ENCODE peak calls at places on chromosomes 3 and 15, in eight cellular contexts. C, O, T, I, Y, J, H and V are unnamed samples.

GRCh38 chr3:72171461-72171860 is 386.5 kb upstream of the PROK2 start:
- DNase-seq in C (no peak), O (no peak), T (no peak), I (no peak), Y (peak; percentile 58), J (no peak), H (no peak), V (no peak)

GRCh38 chr3:2741520-2741919 is 368.7 kb downstream of the IL5RA start:
- DNase-seq in C (no peak), O (no peak), T (no peak), I (no peak), Y (no peak), J (peak; percentile 26), H (no peak), V (no peak)

GRCh38 chr3:23114479-23114878 is 88.6 kb upstream of the UBE2E2 start:
- DNase-seq in C (no peak), O (no peak), T (no peak), I (no peak), Y (no peak), J (no peak), H (no peak), V (no peak)

GRCh38 chr3:98563661-98564281 is 29.6 kb downstream of the CPOX start:
- DNase-seq in C (no peak), O (no peak), T (no peak), I (no peak), Y (no peak), J (no peak), H (no peak), V (no peak)

GRCh38 chr15:40285151-40285898 is 2.5 kb upstream of the ANKRD63 start:
- DNase-seq in C (no peak), O (no peak), T (no peak), I (no peak), Y (no peak), J (no peak), H (no peak), V (no peak)

GRCh38 chr3:134345202-134345601 is 29.0 kb downstream of the AMOTL2 start:
- DNase-seq in C (no peak), O (no peak), T (no peak), I (no peak), Y (no peak), J (no peak), H (no peak), V (no peak)

GRCh38 chr3:189961525-189962161 is 159.1 kb downstream of the P3H2 start:
- DNase-seq in C (peak; percentile 45), O (peak; percentile 75), T (peak; percentile 81), I (peak; percentile 75), Y (peak; percentile 14), J (peak; percentile 82), H (peak; percentile 56), V (peak; percentile 1)

GRCh38 chr3:64687781-64688515 is at the start of gene ADAMTS9:
- DNase-seq in C (no peak), O (no peak), T (peak; percentile 84), I (no peak), Y (peak; percentile 76), J (no peak), H (peak; percentile 63), V (no peak)

GRCh38 chr15:56244811-56245576 is 1.3 kb upstream of the RFX7 start:
- DNase-seq in C (peak; percentile 15), O (no peak), T (peak; percentile 38), I (no peak), Y (no peak), J (no peak), H (no peak), V (peak; percentile 14)

GRCh38 chr3:50575372-50575771 is 6.0 kb downstream of the HEMK1 start:
- DNase-seq in C (no peak), O (no peak), T (no peak), I (no peak), Y (no peak), J (no peak), H (no peak), V (no peak)

GRCh38 chr3:29936766-29937165 is 655.9 kb downstream of the RBMS3 start:
- DNase-seq in C (no peak), O (no peak), T (no peak), I (no peak), Y (no peak), J (no peak), H (no peak), V (no peak)

GRCh38 chr3:5663604-5664003 is 476.1 kb downstream of the EDEM1 start:
- DNase-seq in C (no peak), O (no peak), T (no peak), I (no peak), Y (no peak), J (no peak), H (no peak), V (no peak)

GRCh38 chr15:55546718-55547117 is 38.7 kb upstream of the DNAAF4 start:
- DNase-seq in C (no peak), O (no peak), T (no peak), I (no peak), Y (no peak), J (no peak), H (no peak), V (no peak)

GRCh38 chr3:37795431-37796061 is 66.1 kb upstream of the CTDSPL start:
- DNase-seq in C (no peak), O (no peak), T (no peak), I (no peak), Y (no peak), J (no peak), H (no peak), V (no peak)

GRCh38 chr3:124209426-124209825 is 217.5 kb upstream of the ROPN1 start:
- DNase-seq in C (no peak), O (no peak), T (no peak), I (no peak), Y (no peak), J (no peak), H (no peak), V (no peak)

GRCh38 chr15:89740137-89740536 is 10.9 kb downstream of the MESP1 start:
- DNase-seq in C (peak; percentile 43), O (peak; percentile 67), T (peak; percentile 60), I (peak; percentile 85), Y (no peak), J (peak; percentile 69), H (no peak), V (peak; percentile 23)

GRCh38 chr3:14154242-14154641 is 24.2 kb downstream of the XPC start:
- DNase-seq in C (no peak), O (no peak), T (no peak), I (no peak), Y (no peak), J (no peak), H (no peak), V (no peak)

GRCh38 chr3:65596511-65597224 is 442.1 kb downstream of the MAGI1 start:
- DNase-seq in C (no peak), O (no peak), T (no peak), I (no peak), Y (no peak), J (no peak), H (no peak), V (no peak)

GRCh38 chr15:74134387-74135027 is 4.1 kb downstream of the ISLR2 start:
- DNase-seq in C (no peak), O (no peak), T (no peak), I (peak; percentile 40), Y (no peak), J (no peak), H (no peak), V (no peak)

GRCh38 chr15:101689901-101690300 is 34.4 kb downstream of the TARS3 start:
- DNase-seq in C (no peak), O (no peak), T (no peak), I (no peak), Y (no peak), J (no peak), H (no peak), V (no peak)

GRCh38 chr3:101615525-101615924 is 41.5 kb downstream of the PCNP start:
- DNase-seq in C (no peak), O (no peak), T (no peak), I (no peak), Y (no peak), J (no peak), H (no peak), V (no peak)

GRCh38 chr3:160870327-160870726 is 114.3 kb downstream of the PPM1L start:
- DNase-seq in C (no peak), O (no peak), T (no peak), I (no peak), Y (no peak), J (no peak), H (no peak), V (no peak)

GRCh38 chr15:66703540-66703941 is 1.5 kb downstream of the SMAD6 start:
- DNase-seq in C (no peak), O (no peak), T (no peak), I (no peak), Y (no peak), J (no peak), H (no peak), V (no peak)

GRCh38 chr3:123353852-123354238 is 95.0 kb downstream of the ADCY5 start:
- DNase-seq in C (no peak), O (no peak), T (no peak), I (no peak), Y (no peak), J (no peak), H (no peak), V (no peak)

GRCh38 chr15:34802803-34803395 is 7.5 kb upstream of the ACTC1 start:
- DNase-seq in C (no peak), O (no peak), T (no peak), I (no peak), Y (no peak), J (no peak), H (no peak), V (no peak)